ENCODE peak calls at places on chromosomes 7 and 10, in six cellular contexts. One of them, this sample, is unnamed.

GRCh38 chr10:95835149-95835860 is 72.5 kb upstream of the CC2D2B start:
- DNase-seq in A549: no peak
- DNase-seq in GM12878: peak; percentile 65
- DNase-seq in HepG2: no peak
- DNase-seq in endothelial cell of umbilical vein: no peak
- DNase-seq in K562: no peak
- DNase-seq in this sample: no peak

GRCh38 chr7:113405296-113406056 is 287.1 kb upstream of the SMIM30 start:
- DNase-seq in HepG2: no peak
- DNase-seq in A549: no peak
- DNase-seq in GM12878: no peak
- DNase-seq in K562: no peak
- DNase-seq in endothelial cell of umbilical vein: no peak
- DNase-seq in this sample: no peak

GRCh38 chr10:7792541-7792940 is 4.6 kb downstream of the ATP5F1C start:
- DNase-seq in K562: no peak
- DNase-seq in GM12878: no peak
- DNase-seq in HepG2: peak; percentile 20
- DNase-seq in endothelial cell of umbilical vein: no peak
- DNase-seq in A549: no peak
- DNase-seq in this sample: no peak

GRCh38 chr10:20396168-20396567 is 500.9 kb downstream of the NEBL start:
- DNase-seq in HepG2: no peak
- DNase-seq in A549: no peak
- DNase-seq in GM12878: no peak
- DNase-seq in K562: no peak
- DNase-seq in endothelial cell of umbilical vein: no peak
- DNase-seq in this sample: no peak

GRCh38 chr10:125846894-125847293 is 23.5 kb downstream of the BCCIP start:
- DNase-seq in HepG2: no peak
- DNase-seq in A549: no peak
- DNase-seq in endothelial cell of umbilical vein: no peak
- DNase-seq in K562: no peak
- DNase-seq in GM12878: no peak
- DNase-seq in this sample: no peak

GRCh38 chr7:83105948-83106347 is 56.7 kb downstream of the PCLO start:
- DNase-seq in A549: no peak
- DNase-seq in endothelial cell of umbilical vein: no peak
- DNase-seq in HepG2: no peak
- DNase-seq in K562: no peak
- DNase-seq in GM12878: no peak
- DNase-seq in this sample: no peak

GRCh38 chr7:44157116-44158059 is 16.3 kb upstream of the MYL7 start:
- DNase-seq in endothelial cell of umbilical vein: no peak
- DNase-seq in GM12878: no peak
- DNase-seq in HepG2: no peak
- DNase-seq in A549: no peak
- DNase-seq in K562: peak; percentile 61
- DNase-seq in this sample: no peak

GRCh38 chr10:102230861-102231356 is 4.8 kb downstream of the ELOVL3 start:
- DNase-seq in HepG2: no peak
- DNase-seq in A549: peak; percentile 60
- DNase-seq in K562: peak; percentile 27
- DNase-seq in GM12878: no peak
- DNase-seq in endothelial cell of umbilical vein: no peak
- DNase-seq in this sample: peak; percentile 35

GRCh38 chr7:111031916-111032315 is 59.0 kb upstream of the LRRN3 start:
- DNase-seq in GM12878: no peak
- DNase-seq in A549: no peak
- DNase-seq in K562: no peak
- DNase-seq in endothelial cell of umbilical vein: no peak
- DNase-seq in HepG2: no peak
- DNase-seq in this sample: no peak

GRCh38 chr7:12212051-12212485 is 974 bp downstream of the TMEM106B start:
- DNase-seq in GM12878: no peak
- DNase-seq in endothelial cell of umbilical vein: no peak
- DNase-seq in A549: peak; percentile 6
- DNase-seq in K562: peak; percentile 15
- DNase-seq in HepG2: peak; percentile 15
- DNase-seq in this sample: peak; percentile 25

GRCh38 chr7:88183051-88183450 is 36.8 kb downstream of the SRI start:
- DNase-seq in A549: no peak
- DNase-seq in endothelial cell of umbilical vein: no peak
- DNase-seq in K562: no peak
- DNase-seq in GM12878: no peak
- DNase-seq in HepG2: no peak
- DNase-seq in this sample: no peak

GRCh38 chr10:101563007-101563406 is 25.1 kb downstream of the POLL start:
- DNase-seq in A549: no peak
- DNase-seq in endothelial cell of umbilical vein: peak; percentile 20
- DNase-seq in K562: no peak
- DNase-seq in HepG2: no peak
- DNase-seq in GM12878: no peak
- DNase-seq in this sample: no peak

GRCh38 chr10:102046095-102046494 is 9.9 kb downstream of the ARMH3 start:
- DNase-seq in A549: no peak
- DNase-seq in K562: no peak
- DNase-seq in endothelial cell of umbilical vein: no peak
- DNase-seq in GM12878: no peak
- DNase-seq in HepG2: no peak
- DNase-seq in this sample: no peak

DNA sequence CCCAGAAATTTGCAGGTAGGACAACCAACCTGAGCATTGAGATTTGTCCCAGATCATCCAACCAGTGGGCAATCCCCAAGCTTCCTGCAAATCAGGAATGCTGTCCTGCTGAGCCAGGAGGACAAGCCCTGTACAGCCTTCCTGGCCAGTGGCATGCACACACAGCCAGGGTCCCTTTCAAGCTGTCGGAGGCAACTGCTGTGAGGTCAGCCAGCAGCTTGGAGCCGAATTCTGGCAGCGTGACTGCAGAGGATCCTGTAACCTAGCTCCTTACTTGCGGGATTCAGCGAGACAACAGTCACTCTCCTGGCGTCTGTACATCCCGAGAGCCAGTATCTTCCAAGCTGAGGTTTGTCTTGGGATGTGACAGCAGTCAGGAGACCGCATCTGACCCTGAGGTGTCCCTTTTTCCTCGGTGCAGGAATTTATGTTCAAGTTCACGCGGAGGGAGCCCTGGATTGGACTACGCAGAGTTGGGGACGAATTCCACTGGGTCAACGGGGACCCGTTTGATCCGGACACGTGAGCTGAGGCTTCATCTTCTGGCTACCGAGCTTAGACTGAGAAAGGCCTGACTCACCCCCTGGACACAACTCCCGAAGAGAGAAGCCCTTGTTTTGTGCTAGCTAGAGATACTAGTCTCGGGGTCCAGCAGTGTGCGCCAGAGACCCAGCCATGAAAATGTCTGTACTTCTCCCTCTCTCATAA is 18.3 kb downstream of the CLEC2L start:
- DNase-seq in GM12878: no peak
- DNase-seq in A549: no peak
- DNase-seq in endothelial cell of umbilical vein: no peak
- DNase-seq in K562: no peak
- DNase-seq in HepG2: no peak
- DNase-seq in this sample: no peak
- TF ChIP-seq MYC in GM12878: no peak
- TF ChIP-seq MYC in A549: no peak
- TF ChIP-seq MYC in endothelial cell of umbilical vein: no peak
- TF ChIP-seq MYC in K562: no peak
- TF ChIP-seq MYC in HepG2: no peak
- TF ChIP-seq MYC in this sample: no peak

DNA sequence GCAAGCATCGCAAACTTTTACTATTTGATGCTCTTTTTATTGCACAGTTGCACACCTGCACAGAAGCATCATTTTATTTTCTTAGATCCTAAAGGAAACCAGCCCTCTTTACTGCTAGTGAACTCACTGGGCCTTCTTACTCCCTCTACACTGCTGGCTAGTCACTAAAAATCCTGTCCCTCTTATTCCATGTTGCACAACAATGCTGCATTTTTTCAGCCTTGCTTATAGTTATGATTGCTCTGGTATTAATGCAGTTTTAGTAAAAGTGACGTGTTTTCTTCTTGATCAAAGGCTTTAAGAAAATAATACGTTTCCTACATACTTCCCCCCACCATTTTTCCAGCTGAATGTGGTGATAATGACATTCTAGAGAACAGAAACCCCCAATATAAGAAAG is 132.9 kb upstream of the FAM3C start:
- DNase-seq in A549: no peak
- DNase-seq in K562: no peak
- DNase-seq in HepG2: no peak
- DNase-seq in GM12878: no peak
- DNase-seq in endothelial cell of umbilical vein: no peak
- DNase-seq in this sample: no peak
- TF ChIP-seq MYC in A549: no peak
- TF ChIP-seq MYC in K562: no peak
- TF ChIP-seq MYC in HepG2: no peak
- TF ChIP-seq MYC in GM12878: no peak
- TF ChIP-seq MYC in endothelial cell of umbilical vein: no peak
- TF ChIP-seq MYC in this sample: no peak

DNA sequence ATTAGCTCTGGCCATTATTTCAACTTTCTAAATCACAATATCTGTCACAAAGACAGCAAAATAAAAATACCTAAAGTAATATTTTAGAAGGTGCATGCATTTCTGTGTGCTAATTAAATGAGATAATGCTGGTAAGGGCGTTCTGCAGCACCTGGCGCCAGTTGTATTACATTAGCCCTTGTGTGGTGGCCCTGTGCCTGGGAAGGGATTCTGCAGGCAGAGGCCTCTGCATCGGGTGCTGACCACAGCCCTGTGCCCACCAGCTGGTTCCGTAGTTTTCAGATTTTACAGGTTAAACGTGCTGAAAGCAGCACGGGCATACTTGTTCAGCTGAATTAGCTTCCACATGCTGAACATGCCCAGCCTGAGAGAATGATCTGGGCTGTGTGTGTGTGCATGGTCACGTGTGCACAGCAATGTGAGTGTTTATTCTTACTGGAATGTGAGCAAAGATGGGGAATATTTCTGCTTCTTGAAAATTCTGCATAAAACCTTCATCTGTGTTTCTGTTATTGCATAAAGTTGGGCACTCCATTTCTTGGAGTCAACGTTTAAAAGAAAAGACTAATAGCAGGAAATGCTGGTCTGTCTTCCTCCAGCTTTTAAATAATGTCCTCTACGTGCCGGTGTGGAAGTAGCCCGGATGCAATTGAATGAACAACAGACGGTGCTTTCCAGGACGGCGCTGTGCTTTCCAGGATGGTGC is 157.8 kb upstream of the PRKCQ start:
- DNase-seq in A549: peak; percentile 60
- DNase-seq in GM12878: no peak
- DNase-seq in endothelial cell of umbilical vein: peak; percentile 69
- DNase-seq in HepG2: no peak
- DNase-seq in K562: no peak
- DNase-seq in this sample: no peak
- TF ChIP-seq MYC in A549: peak; percentile 43
- TF ChIP-seq MYC in GM12878: no peak
- TF ChIP-seq MYC in endothelial cell of umbilical vein: no peak
- TF ChIP-seq MYC in HepG2: no peak
- TF ChIP-seq MYC in K562: no peak
- TF ChIP-seq MYC in this sample: no peak

GRCh38 chr10:97032624-97033023 is 153.1 kb downstream of the SLIT1 start:
- DNase-seq in GM12878: no peak
- DNase-seq in A549: no peak
- DNase-seq in endothelial cell of umbilical vein: no peak
- DNase-seq in HepG2: no peak
- DNase-seq in K562: no peak
- DNase-seq in this sample: no peak
- TF ChIP-seq MYC in GM12878: no peak
- TF ChIP-seq MYC in A549: no peak
- TF ChIP-seq MYC in endothelial cell of umbilical vein: no peak
- TF ChIP-seq MYC in HepG2: no peak
- TF ChIP-seq MYC in K562: no peak
- TF ChIP-seq MYC in this sample: no peak

GRCh38 chr7:130853503-130854279 is 119.7 kb upstream of the KLF14 start:
- DNase-seq in A549: peak; percentile 86
- DNase-seq in HepG2: peak; percentile 16
- DNase-seq in GM12878: no peak
- DNase-seq in K562: no peak
- DNase-seq in endothelial cell of umbilical vein: no peak
- DNase-seq in this sample: no peak
- TF ChIP-seq MYC in A549: peak; percentile 17
- TF ChIP-seq MYC in HepG2: no peak
- TF ChIP-seq MYC in GM12878: no peak
- TF ChIP-seq MYC in K562: no peak
- TF ChIP-seq MYC in endothelial cell of umbilical vein: no peak
- TF ChIP-seq MYC in this sample: no peak

GRCh38 chr7:31051598-31052503 is at the start of gene ADCYAP1R1:
- DNase-seq in endothelial cell of umbilical vein: no peak
- DNase-seq in HepG2: no peak
- DNase-seq in A549: no peak
- DNase-seq in GM12878: no peak
- DNase-seq in K562: no peak
- DNase-seq in this sample: no peak
- TF ChIP-seq MYC in endothelial cell of umbilical vein: no peak
- TF ChIP-seq MYC in HepG2: no peak
- TF ChIP-seq MYC in A549: no peak
- TF ChIP-seq MYC in GM12878: no peak
- TF ChIP-seq MYC in K562: no peak
- TF ChIP-seq MYC in this sample: no peak

GRCh38 chr7:15921576-15921975 is 235.1 kb upstream of the MEOX2 start:
- DNase-seq in A549: no peak
- DNase-seq in K562: no peak
- DNase-seq in GM12878: no peak
- DNase-seq in HepG2: no peak
- DNase-seq in endothelial cell of umbilical vein: peak; percentile 59
- DNase-seq in this sample: no peak
- TF ChIP-seq MYC in A549: no peak
- TF ChIP-seq MYC in K562: no peak
- TF ChIP-seq MYC in GM12878: no peak
- TF ChIP-seq MYC in HepG2: no peak
- TF ChIP-seq MYC in endothelial cell of umbilical vein: no peak
- TF ChIP-seq MYC in this sample: no peak

DNA sequence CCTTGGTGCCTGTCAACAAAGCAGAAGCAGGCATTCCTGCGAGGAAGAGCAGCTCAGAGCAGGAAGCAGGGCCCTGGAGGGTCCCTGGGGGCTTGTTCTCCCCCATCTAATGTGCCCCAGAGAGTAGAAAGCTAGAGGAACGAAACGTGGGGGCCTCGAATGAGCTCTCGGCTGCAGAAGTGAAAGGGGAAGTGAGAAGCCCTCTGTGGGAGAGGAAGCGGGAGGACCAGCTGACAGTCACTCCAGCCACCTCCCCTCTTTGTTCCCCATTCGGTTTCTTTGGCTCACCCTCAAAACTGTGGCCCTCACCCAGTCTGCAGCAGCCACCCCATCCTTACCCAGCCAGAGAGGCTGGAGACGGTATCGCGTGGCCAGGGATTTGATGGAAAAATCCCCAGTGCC is 25.0 kb downstream of the C10orf105 start:
- DNase-seq in HepG2: no peak
- DNase-seq in endothelial cell of umbilical vein: peak; percentile 11
- DNase-seq in GM12878: peak; percentile 78
- DNase-seq in K562: no peak
- DNase-seq in A549: no peak
- DNase-seq in this sample: peak; percentile 97
- TF ChIP-seq MYC in HepG2: no peak
- TF ChIP-seq MYC in endothelial cell of umbilical vein: no peak
- TF ChIP-seq MYC in GM12878: no peak
- TF ChIP-seq MYC in K562: no peak
- TF ChIP-seq MYC in A549: no peak
- TF ChIP-seq MYC in this sample: peak; percentile 50

This sample was measured in NB4.